ENCODE peak calls at places on chromosome 11, in four cellular contexts. One of them, this sample, is unnamed.

GRCh38 chr11:90434858-90435257 is 212.0 kb upstream of the CHORDC1 start:
- DNase-seq in cardiac muscle cell: peak; percentile 53
- DNase-seq in upper lobe of right lung: no peak
- DNase-seq in lower leg skin: no peak
- DNase-seq in this sample: peak; percentile 27

GRCh38 chr11:126277780-126278179 is 5.1 kb upstream of the TIRAP start:
- DNase-seq in cardiac muscle cell: no peak
- DNase-seq in upper lobe of right lung: no peak
- DNase-seq in lower leg skin: peak; percentile 46
- DNase-seq in this sample: no peak

GRCh38 chr11:17734986-17735822 is 623 bp downstream of the KCNC1 start:
- DNase-seq in cardiac muscle cell: peak; percentile 94
- DNase-seq in upper lobe of right lung: peak; percentile 84
- DNase-seq in lower leg skin: no peak
- DNase-seq in this sample: peak; percentile 17

GRCh38 chr11:19089421-19089820 is 27.5 kb upstream of the ZDHHC13 start:
- DNase-seq in cardiac muscle cell: no peak
- DNase-seq in upper lobe of right lung: no peak
- DNase-seq in lower leg skin: no peak
- DNase-seq in this sample: no peak

GRCh38 chr11:111355956-111356659 is 23.0 kb downstream of the POU2AF1 start:
- DNase-seq in cardiac muscle cell: no peak
- DNase-seq in upper lobe of right lung: no peak
- DNase-seq in lower leg skin: peak; percentile 10
- DNase-seq in this sample: no peak

GRCh38 chr11:58578136-58578634 is 678 bp upstream of the ZFP91 start:
- DNase-seq in cardiac muscle cell: peak; percentile 98
- DNase-seq in upper lobe of right lung: peak; percentile 95
- DNase-seq in lower leg skin: peak; percentile 99
- DNase-seq in this sample: peak; percentile 98

GRCh38 chr11:116537736-116538135 is 235.1 kb downstream of the BUD13 start:
- DNase-seq in cardiac muscle cell: no peak
- DNase-seq in upper lobe of right lung: no peak
- DNase-seq in lower leg skin: no peak
- DNase-seq in this sample: no peak

GRCh38 chr11:27977527-27977926 is 130.4 kb downstream of the KIF18A start:
- DNase-seq in cardiac muscle cell: no peak
- DNase-seq in upper lobe of right lung: no peak
- DNase-seq in lower leg skin: no peak
- DNase-seq in this sample: no peak

GRCh38 chr11:112588252-112588668 is 327.6 kb upstream of the PLET1 start:
- DNase-seq in cardiac muscle cell: peak; percentile 92
- DNase-seq in upper lobe of right lung: no peak
- DNase-seq in lower leg skin: no peak
- DNase-seq in this sample: peak; percentile 52

GRCh38 chr11:82246926-82247325 is 486.7 kb downstream of the FAM181B start:
- DNase-seq in cardiac muscle cell: no peak
- DNase-seq in upper lobe of right lung: no peak
- DNase-seq in lower leg skin: no peak
- DNase-seq in this sample: no peak

GRCh38 chr11:83574516-83574915 is 288.3 kb upstream of the CCDC90B start:
- DNase-seq in cardiac muscle cell: no peak
- DNase-seq in upper lobe of right lung: no peak
- DNase-seq in lower leg skin: no peak
- DNase-seq in this sample: no peak

GRCh38 chr11:95576149-95576851 is 213.3 kb downstream of the FAM76B start:
- DNase-seq in cardiac muscle cell: no peak
- DNase-seq in upper lobe of right lung: no peak
- DNase-seq in lower leg skin: no peak
- DNase-seq in this sample: no peak

GRCh38 chr11:10622108-10622507 is 53.6 kb upstream of the LYVE1 start:
- DNase-seq in cardiac muscle cell: no peak
- DNase-seq in upper lobe of right lung: no peak
- DNase-seq in lower leg skin: peak; percentile 40
- DNase-seq in this sample: no peak

GRCh38 chr11:8768625-8769333 is 86.2 kb downstream of the RPL27A start:
- DNase-seq in cardiac muscle cell: no peak
- DNase-seq in upper lobe of right lung: no peak
- DNase-seq in lower leg skin: peak; percentile 59
- DNase-seq in this sample: no peak

GRCh38 chr11:72524711-72525110 is 90.4 kb upstream of the CLPB start:
- DNase-seq in cardiac muscle cell: no peak
- DNase-seq in upper lobe of right lung: no peak
- DNase-seq in lower leg skin: no peak
- DNase-seq in this sample: no peak

GRCh38 chr11:46390331-46391171 is 1.0 kb downstream of the CHRM4 start:
- DNase-seq in cardiac muscle cell: no peak
- DNase-seq in upper lobe of right lung: no peak
- DNase-seq in lower leg skin: no peak
- DNase-seq in this sample: no peak

GRCh38 chr11:111983187-111983986 is 41.8 kb upstream of the DLAT start:
- DNase-seq in cardiac muscle cell: peak; percentile 81
- DNase-seq in upper lobe of right lung: peak; percentile 80
- DNase-seq in lower leg skin: no peak
- DNase-seq in this sample: peak; percentile 89

GRCh38 chr11:62895501-62895900 is 14.8 kb downstream of the SLC3A2 start:
- DNase-seq in cardiac muscle cell: no peak
- DNase-seq in upper lobe of right lung: no peak
- DNase-seq in lower leg skin: no peak
- DNase-seq in this sample: no peak

GRCh38 chr11:62544521-62545436 is 1.8 kb downstream of the AHNAK start:
- DNase-seq in cardiac muscle cell: no peak
- DNase-seq in upper lobe of right lung: no peak
- DNase-seq in lower leg skin: no peak
- DNase-seq in this sample: no peak

GRCh38 chr11:122920579-122920978 is 38.0 kb downstream of the JHY start:
- DNase-seq in cardiac muscle cell: no peak
- DNase-seq in upper lobe of right lung: no peak
- DNase-seq in lower leg skin: no peak
- DNase-seq in this sample: no peak

GRCh38 chr11:47869548-47870393 is 21.6 kb upstream of the NUP160 start:
- DNase-seq in cardiac muscle cell: no peak
- DNase-seq in upper lobe of right lung: no peak
- DNase-seq in lower leg skin: no peak
- DNase-seq in this sample: no peak

GRCh38 chr11:20351870-20352269 is 11.6 kb upstream of the HTATIP2 start:
- DNase-seq in cardiac muscle cell: no peak
- DNase-seq in upper lobe of right lung: no peak
- DNase-seq in lower leg skin: no peak
- DNase-seq in this sample: no peak

GRCh38 chr11:60891103-60891741 is 15.2 kb downstream of the PRPF19 start:
- DNase-seq in cardiac muscle cell: peak; percentile 23
- DNase-seq in upper lobe of right lung: no peak
- DNase-seq in lower leg skin: peak; percentile 78
- DNase-seq in this sample: no peak

GRCh38 chr11:20011294-20011951 is 148.9 kb downstream of the DBX1 start:
- DNase-seq in cardiac muscle cell: no peak
- DNase-seq in upper lobe of right lung: no peak
- DNase-seq in lower leg skin: no peak
- DNase-seq in this sample: no peak

GRCh38 chr11:73532310-73532709 is 65.6 kb downstream of the FAM168A start:
- DNase-seq in cardiac muscle cell: no peak
- DNase-seq in upper lobe of right lung: no peak
- DNase-seq in lower leg skin: no peak
- DNase-seq in this sample: no peak

GRCh38 chr11:121117753-121118152 is 16.7 kb downstream of the TECTA start:
- DNase-seq in cardiac muscle cell: no peak
- DNase-seq in upper lobe of right lung: no peak
- DNase-seq in lower leg skin: no peak
- DNase-seq in this sample: no peak

GRCh38 chr11:46418751-46419150 is 27.2 kb upstream of the CHRM4 start:
- DNase-seq in cardiac muscle cell: no peak
- DNase-seq in upper lobe of right lung: no peak
- DNase-seq in lower leg skin: no peak
- DNase-seq in this sample: no peak

GRCh38 chr11:104127828-104128227 is 36.1 kb downstream of the PDGFD start:
- DNase-seq in cardiac muscle cell: no peak
- DNase-seq in upper lobe of right lung: no peak
- DNase-seq in lower leg skin: no peak
- DNase-seq in this sample: no peak

GRCh38 chr11:29317669-29318068 is 699.2 kb downstream of the KCNA4 start:
- DNase-seq in cardiac muscle cell: no peak
- DNase-seq in upper lobe of right lung: no peak
- DNase-seq in lower leg skin: no peak
- DNase-seq in this sample: no peak

GRCh38 chr11:60769273-60769672 is 12.6 kb downstream of the MS4A15 start:
- DNase-seq in cardiac muscle cell: no peak
- DNase-seq in upper lobe of right lung: peak; percentile 35
- DNase-seq in lower leg skin: no peak
- DNase-seq in this sample: no peak

GRCh38 chr11:94728541-94728940 is 39.6 kb upstream of the AMOTL1 start:
- DNase-seq in cardiac muscle cell: no peak
- DNase-seq in upper lobe of right lung: no peak
- DNase-seq in lower leg skin: no peak
- DNase-seq in this sample: no peak

GRCh38 chr11:78295991-78296930 is 107.5 kb downstream of the USP35 start:
- DNase-seq in cardiac muscle cell: no peak
- DNase-seq in upper lobe of right lung: no peak
- DNase-seq in lower leg skin: no peak
- DNase-seq in this sample: no peak

GRCh38 chr11:12007769-12008737 is at the start of gene DKK3:
- DNase-seq in cardiac muscle cell: peak; percentile 64
- DNase-seq in upper lobe of right lung: no peak
- DNase-seq in lower leg skin: peak; percentile 86
- DNase-seq in this sample: no peak

GRCh38 chr11:134997652-134998320 is 585.7 kb upstream of the B3GAT1 start:
- DNase-seq in cardiac muscle cell: peak; percentile 46
- DNase-seq in upper lobe of right lung: no peak
- DNase-seq in lower leg skin: peak; percentile 74
- DNase-seq in this sample: no peak

GRCh38 chr11:128881221-128881620 is 9.9 kb upstream of the KCNJ5 start:
- DNase-seq in cardiac muscle cell: no peak
- DNase-seq in upper lobe of right lung: no peak
- DNase-seq in lower leg skin: no peak
- DNase-seq in this sample: peak; percentile 93

GRCh38 chr11:34358258-34358665 is 452 bp upstream of the ABTB2 start:
- DNase-seq in cardiac muscle cell: peak; percentile 77
- DNase-seq in upper lobe of right lung: peak; percentile 84
- DNase-seq in lower leg skin: peak; percentile 90
- DNase-seq in this sample: peak; percentile 68

GRCh38 chr11:10534331-10534730 is 6.7 kb downstream of the RNF141 start:
- DNase-seq in cardiac muscle cell: no peak
- DNase-seq in upper lobe of right lung: no peak
- DNase-seq in lower leg skin: no peak
- DNase-seq in this sample: no peak

GRCh38 chr11:57792060-57792541 is 30.5 kb downstream of the CTNND1 start:
- DNase-seq in cardiac muscle cell: no peak
- DNase-seq in upper lobe of right lung: peak; percentile 93
- DNase-seq in lower leg skin: peak; percentile 91
- DNase-seq in this sample: no peak

GRCh38 chr11:8251767-8252295 is 11.8 kb downstream of the LMO1 start:
- DNase-seq in cardiac muscle cell: no peak
- DNase-seq in upper lobe of right lung: peak; percentile 38
- DNase-seq in lower leg skin: peak; percentile 76
- DNase-seq in this sample: no peak

GRCh38 chr11:7143908-7144307 is 55.1 kb downstream of the RBMXL2 start:
- DNase-seq in cardiac muscle cell: peak; percentile 39
- DNase-seq in upper lobe of right lung: no peak
- DNase-seq in lower leg skin: no peak
- DNase-seq in this sample: peak; percentile 14
- TF ChIP-seq CTCF in cardiac muscle cell: peak; percentile 19
- TF ChIP-seq CTCF in upper lobe of right lung: peak; percentile 11
- TF ChIP-seq CTCF in lower leg skin: no peak
- TF ChIP-seq CTCF in this sample: peak; percentile 58

GRCh38 chr11:102656528-102656927 is 31.4 kb upstream of the MMP20 start:
- DNase-seq in cardiac muscle cell: no peak
- DNase-seq in upper lobe of right lung: no peak
- DNase-seq in lower leg skin: no peak
- DNase-seq in this sample: no peak
- H3K4me3 ChIP-seq in cardiac muscle cell: no peak overlapping the region
- H3K4me3 ChIP-seq in upper lobe of right lung: no peak overlapping the region
- H3K4me3 ChIP-seq in lower leg skin: no peak overlapping the region
- H3K4me3 ChIP-seq in this sample: no peak overlapping the region

DNA sequence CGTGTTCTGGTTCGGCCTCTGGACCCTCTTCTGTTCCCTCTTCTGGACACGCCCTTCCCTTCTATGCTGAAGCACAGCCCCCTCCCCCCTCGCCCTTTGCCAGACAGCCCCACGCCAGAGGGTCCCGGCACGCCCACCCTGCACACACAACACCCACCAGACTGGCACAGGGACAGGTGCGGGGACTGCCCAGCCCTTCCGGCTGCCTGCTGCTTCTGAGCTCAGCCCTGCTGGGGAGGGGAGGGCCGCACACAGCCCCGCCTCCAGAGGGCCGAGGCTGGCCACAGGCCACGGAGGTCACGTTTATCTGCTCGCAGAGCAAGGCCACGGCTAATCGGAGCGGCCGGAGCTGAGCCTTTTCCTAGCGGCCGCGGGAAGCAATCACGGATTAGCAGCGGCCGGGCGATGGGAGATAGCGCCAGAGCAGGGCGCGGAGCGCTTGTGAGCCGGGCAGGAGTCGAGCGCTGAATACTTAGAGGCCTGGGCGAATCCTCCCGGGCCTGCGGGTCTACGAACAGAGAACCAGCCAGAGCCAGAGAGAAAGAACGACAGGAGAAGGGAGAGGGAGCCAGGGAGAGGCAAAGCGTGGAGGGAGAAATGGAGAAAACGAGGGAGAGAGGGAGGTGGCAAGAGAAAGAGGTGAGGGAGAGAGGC is 21.5 kb downstream of the OTUB1 start:
- DNase-seq in cardiac muscle cell: peak; percentile 90
- DNase-seq in upper lobe of right lung: peak; percentile 89
- DNase-seq in lower leg skin: peak; percentile 93
- DNase-seq in this sample: peak; percentile 70
- TF ChIP-seq CTCF in cardiac muscle cell: peak; percentile 34
- TF ChIP-seq CTCF in upper lobe of right lung: peak; percentile 34
- TF ChIP-seq CTCF in lower leg skin: no peak
- TF ChIP-seq CTCF in this sample: no peak

GRCh38 chr11:75706260-75706729 is 11.3 kb upstream of the MOGAT2 start:
- DNase-seq in cardiac muscle cell: peak; percentile 82
- DNase-seq in upper lobe of right lung: peak; percentile 83
- DNase-seq in lower leg skin: peak; percentile 92
- DNase-seq in this sample: no peak
- H3K4me3 ChIP-seq in cardiac muscle cell: no peak overlapping the region
- H3K4me3 ChIP-seq in upper lobe of right lung: no peak overlapping the region
- H3K4me3 ChIP-seq in lower leg skin: no peak overlapping the region
- H3K4me3 ChIP-seq in this sample: no peak overlapping the region

GRCh38 chr11:465896-466538 is 15.9 kb downstream of the PTDSS2 start:
- DNase-seq in cardiac muscle cell: no peak
- DNase-seq in upper lobe of right lung: no peak
- DNase-seq in lower leg skin: no peak
- DNase-seq in this sample: no peak
- TF ChIP-seq CTCF in cardiac muscle cell: no peak
- TF ChIP-seq CTCF in upper lobe of right lung: no peak
- TF ChIP-seq CTCF in lower leg skin: no peak
- TF ChIP-seq CTCF in this sample: no peak

GRCh38 chr11:69298778-69299461 is 5.0 kb downstream of the MYEOV start:
- DNase-seq in cardiac muscle cell: no peak
- DNase-seq in upper lobe of right lung: peak; percentile 60
- DNase-seq in lower leg skin: no peak
- DNase-seq in this sample: no peak
- H3K4me3 ChIP-seq in cardiac muscle cell: no peak overlapping the region
- H3K4me3 ChIP-seq in upper lobe of right lung: peak overlapping the region; percentile 23
- H3K4me3 ChIP-seq in lower leg skin: no peak overlapping the region
- H3K4me3 ChIP-seq in this sample: no peak overlapping the region

This sample was measured in LNCaP clone FGC.